ENCODE peak calls at places on chromosomes 4 and X, in eight cellular contexts. Z, F, D, E, L, T, A and B are unnamed samples.

GRCh38 chr4:73989031-73989430 is 1.0 kb upstream of the PPBP start:
- DNase-seq in Z (no peak), F (no peak), D (no peak), E (no peak), L (no peak), T (no peak), A (no peak), B (no peak)

GRCh38 chr4:37976991-37977470 is 16.8 kb downstream of the PTTG2 start:
- DNase-seq in Z (peak), F (peak), D (peak), E (peak), L (peak), T (peak), A (peak), B (peak)

GRCh38 chrX:37993857-37994619 is 12.3 kb upstream of the SYTL5 start:
- DNase-seq in Z (no peak), F (no peak), D (peak), E (peak), L (no peak), T (peak), A (no peak), B (no peak)

GRCh38 chrX:105909576-105909975 is 87.2 kb downstream of the NRK start:
- DNase-seq in Z (no peak), F (no peak), D (no peak), E (no peak), L (no peak), T (no peak), A (no peak), B (no peak)

GRCh38 chrX:40694833-40695232 is 40.5 kb downstream of the MED14 start:
- DNase-seq in Z (no peak), F (peak), D (no peak), E (no peak), L (no peak), T (no peak), A (no peak), B (no peak)

GRCh38 chr4:138235419-138235952 is 6.7 kb downstream of the SLC7A11 start:
- DNase-seq in Z (no peak), F (peak), D (no peak), E (no peak), L (no peak), T (no peak), A (peak), B (peak)

GRCh38 chr4:60611762-60612496 is 588.2 kb upstream of the ADGRL3 start:
- DNase-seq in Z (no peak), F (peak), D (no peak), E (no peak), L (no peak), T (no peak), A (no peak), B (peak)

GRCh38 chr4:109560687-109561452 is 824 bp downstream of the MCUB start:
- DNase-seq in Z (peak), F (peak), D (no peak), E (peak), L (no peak), T (peak), A (peak), B (peak)

GRCh38 chrX:27599928-27600327 is 9.8 kb downstream of the DCAF8L2 start:
- DNase-seq in Z (no peak), F (peak), D (no peak), E (no peak), L (no peak), T (no peak), A (no peak), B (no peak)

GRCh38 chrX:10556405-10556804 is 64.0 kb downstream of the MID1 start:
- DNase-seq in Z (no peak), F (no peak), D (no peak), E (no peak), L (no peak), T (no peak), A (no peak), B (no peak)

GRCh38 chrX:452598-452997 is 65.9 kb upstream of the PPP2R3B start:
- DNase-seq in Z (no peak), F (no peak), D (no peak), E (no peak), L (no peak), T (no peak), A (no peak), B (no peak)

GRCh38 chr4:38464328-38464727 is 199.7 kb upstream of the KLF3 start:
- DNase-seq in Z (no peak), F (no peak), D (no peak), E (no peak), L (no peak), T (no peak), A (no peak), B (no peak)

GRCh38 chr4:155371432-155372043 is 5.2 kb downstream of the MAP9 start:
- DNase-seq in Z (no peak), F (peak), D (no peak), E (no peak), L (no peak), T (peak), A (peak), B (peak)

GRCh38 chrX:119667111-119667928 is 25.6 kb downstream of the SEPTIN6 start:
- DNase-seq in Z (peak), F (no peak), D (no peak), E (peak), L (no peak), T (no peak), A (no peak), B (no peak)

GRCh38 chr4:142126890-142127497 is 490.6 kb downstream of the IL15 start:
- DNase-seq in Z (peak), F (peak), D (peak), E (peak), L (peak), T (peak), A (peak), B (peak)

GRCh38 chr4:25131925-25132324 is 28.3 kb downstream of the SEPSECS start:
- DNase-seq in Z (no peak), F (no peak), D (no peak), E (no peak), L (no peak), T (no peak), A (no peak), B (no peak)

GRCh38 chr4:63315651-63316050 is 1093.6 kb downstream of the TECRL start:
- DNase-seq in Z (no peak), F (no peak), D (no peak), E (no peak), L (no peak), T (no peak), A (no peak), B (no peak)

GRCh38 chrX:77785400-77785745 is 643 bp downstream of the ATRX start:
- DNase-seq in Z (no peak), F (peak), D (no peak), E (peak), L (no peak), T (peak), A (peak), B (peak)

GRCh38 chr4:40845136-40845910 is 95.6 kb downstream of the NSUN7 start:
- DNase-seq in Z (no peak), F (no peak), D (no peak), E (no peak), L (no peak), T (no peak), A (no peak), B (no peak)

GRCh38 chr4:128229458-128229805 is 58.2 kb downstream of the PGRMC2 start:
- DNase-seq in Z (no peak), F (peak), D (no peak), E (no peak), L (no peak), T (no peak), A (no peak), B (no peak)

GRCh38 chr4:8261851-8262535 is 7.6 kb upstream of the HTRA3 start:
- DNase-seq in Z (no peak), F (peak), D (no peak), E (no peak), L (no peak), T (no peak), A (no peak), B (no peak)

GRCh38 chr4:41887821-41888699 is 47.2 kb upstream of the TMEM33 start:
- DNase-seq in Z (no peak), F (peak), D (peak), E (peak), L (peak), T (peak), A (peak), B (peak)

GRCh38 chr4:99815597-99816011 is 1.0 kb upstream of the DAPP1 start:
- DNase-seq in Z (no peak), F (peak), D (peak), E (peak), L (no peak), T (peak), A (no peak), B (no peak)